ENCODE peak calls at places on chromosomes 6 and 20, in four cellular contexts. One of them, this sample, is unnamed.

GRCh38 chr6:107820571-107821261 is 3.4 kb downstream of the SCML4 start:
- DNase-seq in stimulated activated CD4-positive, alpha-beta T cell treated with anti-CD3 and anti-CD28 coated beads, TNF-alpha, amount 100 ng/mL, for 48 hours: no peak
- DNase-seq in activated naive CD8-positive, alpha-beta T cell treated with anti-CD3 and anti-CD28 coated beads, Interleukin-2, amount 10 ng/mL, durations not matched to agents 7 days and 5 days: peak; percentile 48
- DNase-seq in HTR-8/SVneo: no peak
- DNase-seq in this sample: peak; percentile 57

GRCh38 chr20:62946918-62947317 is 5.6 kb upstream of the SLC17A9 start:
- DNase-seq in HTR-8/SVneo: no peak
- DNase-seq in stimulated activated CD4-positive, alpha-beta T cell treated with anti-CD3 and anti-CD28 coated beads, TNF-alpha, amount 100 ng/mL, for 48 hours: no peak
- DNase-seq in activated naive CD8-positive, alpha-beta T cell treated with anti-CD3 and anti-CD28 coated beads, Interleukin-2, amount 10 ng/mL, durations not matched to agents 7 days and 5 days: peak; percentile 5
- DNase-seq in this sample: no peak

GRCh38 chr6:166351715-166352285 is 9.5 kb upstream of the SFT2D1 start:
- DNase-seq in activated naive CD8-positive, alpha-beta T cell treated with anti-CD3 and anti-CD28 coated beads, Interleukin-2, amount 10 ng/mL, durations not matched to agents 7 days and 5 days: no peak
- DNase-seq in stimulated activated CD4-positive, alpha-beta T cell treated with anti-CD3 and anti-CD28 coated beads, TNF-alpha, amount 100 ng/mL, for 48 hours: no peak
- DNase-seq in HTR-8/SVneo: no peak
- DNase-seq in this sample: peak; percentile 65

GRCh38 chr6:135837735-135838449 is 13.6 kb upstream of the PDE7B start:
- DNase-seq in stimulated activated CD4-positive, alpha-beta T cell treated with anti-CD3 and anti-CD28 coated beads, TNF-alpha, amount 100 ng/mL, for 48 hours: no peak
- DNase-seq in activated naive CD8-positive, alpha-beta T cell treated with anti-CD3 and anti-CD28 coated beads, Interleukin-2, amount 10 ng/mL, durations not matched to agents 7 days and 5 days: no peak
- DNase-seq in HTR-8/SVneo: no peak
- DNase-seq in this sample: no peak

GRCh38 chr6:143842468-143842901 is 653 bp upstream of the LTV1 start:
- DNase-seq in activated naive CD8-positive, alpha-beta T cell treated with anti-CD3 and anti-CD28 coated beads, Interleukin-2, amount 10 ng/mL, durations not matched to agents 7 days and 5 days: no peak
- DNase-seq in HTR-8/SVneo: no peak
- DNase-seq in stimulated activated CD4-positive, alpha-beta T cell treated with anti-CD3 and anti-CD28 coated beads, TNF-alpha, amount 100 ng/mL, for 48 hours: no peak
- DNase-seq in this sample: no peak

GRCh38 chr6:169289671-169290408 is 36.2 kb upstream of the THBS2 start:
- DNase-seq in stimulated activated CD4-positive, alpha-beta T cell treated with anti-CD3 and anti-CD28 coated beads, TNF-alpha, amount 100 ng/mL, for 48 hours: no peak
- DNase-seq in activated naive CD8-positive, alpha-beta T cell treated with anti-CD3 and anti-CD28 coated beads, Interleukin-2, amount 10 ng/mL, durations not matched to agents 7 days and 5 days: no peak
- DNase-seq in HTR-8/SVneo: no peak
- DNase-seq in this sample: no peak

GRCh38 chr6:159107451-159108260 is 61.5 kb upstream of the FNDC1 start:
- DNase-seq in stimulated activated CD4-positive, alpha-beta T cell treated with anti-CD3 and anti-CD28 coated beads, TNF-alpha, amount 100 ng/mL, for 48 hours: no peak
- DNase-seq in activated naive CD8-positive, alpha-beta T cell treated with anti-CD3 and anti-CD28 coated beads, Interleukin-2, amount 10 ng/mL, durations not matched to agents 7 days and 5 days: peak; percentile 67
- DNase-seq in HTR-8/SVneo: no peak
- DNase-seq in this sample: peak; percentile 81

GRCh38 chr6:126723541-126724170 is 383.7 kb downstream of the CENPW start:
- DNase-seq in HTR-8/SVneo: no peak
- DNase-seq in stimulated activated CD4-positive, alpha-beta T cell treated with anti-CD3 and anti-CD28 coated beads, TNF-alpha, amount 100 ng/mL, for 48 hours: no peak
- DNase-seq in activated naive CD8-positive, alpha-beta T cell treated with anti-CD3 and anti-CD28 coated beads, Interleukin-2, amount 10 ng/mL, durations not matched to agents 7 days and 5 days: no peak
- DNase-seq in this sample: no peak

GRCh38 chr6:168162366-168162765 is 83.4 kb upstream of the FRMD1 start:
- DNase-seq in activated naive CD8-positive, alpha-beta T cell treated with anti-CD3 and anti-CD28 coated beads, Interleukin-2, amount 10 ng/mL, durations not matched to agents 7 days and 5 days: no peak
- DNase-seq in stimulated activated CD4-positive, alpha-beta T cell treated with anti-CD3 and anti-CD28 coated beads, TNF-alpha, amount 100 ng/mL, for 48 hours: no peak
- DNase-seq in HTR-8/SVneo: no peak
- DNase-seq in this sample: peak; percentile 14

GRCh38 chr6:11212625-11213024 is 19.8 kb downstream of the NEDD9 start:
- DNase-seq in HTR-8/SVneo: peak; percentile 37
- DNase-seq in activated naive CD8-positive, alpha-beta T cell treated with anti-CD3 and anti-CD28 coated beads, Interleukin-2, amount 10 ng/mL, durations not matched to agents 7 days and 5 days: no peak
- DNase-seq in stimulated activated CD4-positive, alpha-beta T cell treated with anti-CD3 and anti-CD28 coated beads, TNF-alpha, amount 100 ng/mL, for 48 hours: no peak
- DNase-seq in this sample: no peak

GRCh38 chr6:15400572-15401004 is 154.7 kb downstream of the JARID2 start:
- DNase-seq in HTR-8/SVneo: no peak
- DNase-seq in activated naive CD8-positive, alpha-beta T cell treated with anti-CD3 and anti-CD28 coated beads, Interleukin-2, amount 10 ng/mL, durations not matched to agents 7 days and 5 days: peak; percentile 54
- DNase-seq in stimulated activated CD4-positive, alpha-beta T cell treated with anti-CD3 and anti-CD28 coated beads, TNF-alpha, amount 100 ng/mL, for 48 hours: no peak
- DNase-seq in this sample: peak; percentile 62

GRCh38 chr6:5173862-5174643 is 86.7 kb downstream of the LYRM4 start:
- DNase-seq in activated naive CD8-positive, alpha-beta T cell treated with anti-CD3 and anti-CD28 coated beads, Interleukin-2, amount 10 ng/mL, durations not matched to agents 7 days and 5 days: peak; percentile 39
- DNase-seq in HTR-8/SVneo: no peak
- DNase-seq in stimulated activated CD4-positive, alpha-beta T cell treated with anti-CD3 and anti-CD28 coated beads, TNF-alpha, amount 100 ng/mL, for 48 hours: peak; percentile 13
- DNase-seq in this sample: no peak

GRCh38 chr6:134676307-134677281 is 273.3 kb downstream of the ALDH8A1 start:
- DNase-seq in activated naive CD8-positive, alpha-beta T cell treated with anti-CD3 and anti-CD28 coated beads, Interleukin-2, amount 10 ng/mL, durations not matched to agents 7 days and 5 days: no peak
- DNase-seq in HTR-8/SVneo: no peak
- DNase-seq in stimulated activated CD4-positive, alpha-beta T cell treated with anti-CD3 and anti-CD28 coated beads, TNF-alpha, amount 100 ng/mL, for 48 hours: no peak
- DNase-seq in this sample: peak; percentile 58

GRCh38 chr20:9838378-9839295 is at the start of gene PAK5:
- DNase-seq in HTR-8/SVneo: peak; percentile 5
- DNase-seq in stimulated activated CD4-positive, alpha-beta T cell treated with anti-CD3 and anti-CD28 coated beads, TNF-alpha, amount 100 ng/mL, for 48 hours: no peak
- DNase-seq in activated naive CD8-positive, alpha-beta T cell treated with anti-CD3 and anti-CD28 coated beads, Interleukin-2, amount 10 ng/mL, durations not matched to agents 7 days and 5 days: no peak
- DNase-seq in this sample: peak; percentile 83

GRCh38 chr6:161353208-161353613 is 79.3 kb upstream of the AGPAT4 start:
- DNase-seq in HTR-8/SVneo: no peak
- DNase-seq in stimulated activated CD4-positive, alpha-beta T cell treated with anti-CD3 and anti-CD28 coated beads, TNF-alpha, amount 100 ng/mL, for 48 hours: no peak
- DNase-seq in activated naive CD8-positive, alpha-beta T cell treated with anti-CD3 and anti-CD28 coated beads, Interleukin-2, amount 10 ng/mL, durations not matched to agents 7 days and 5 days: no peak
- DNase-seq in this sample: no peak

GRCh38 chr6:17179246-17180073 is 77.6 kb downstream of the STMND1 start:
- DNase-seq in activated naive CD8-positive, alpha-beta T cell treated with anti-CD3 and anti-CD28 coated beads, Interleukin-2, amount 10 ng/mL, durations not matched to agents 7 days and 5 days: no peak
- DNase-seq in HTR-8/SVneo: no peak
- DNase-seq in stimulated activated CD4-positive, alpha-beta T cell treated with anti-CD3 and anti-CD28 coated beads, TNF-alpha, amount 100 ng/mL, for 48 hours: no peak
- DNase-seq in this sample: no peak

GRCh38 chr6:144718431-144718830 is 433.3 kb downstream of the UTRN start:
- DNase-seq in stimulated activated CD4-positive, alpha-beta T cell treated with anti-CD3 and anti-CD28 coated beads, TNF-alpha, amount 100 ng/mL, for 48 hours: no peak
- DNase-seq in activated naive CD8-positive, alpha-beta T cell treated with anti-CD3 and anti-CD28 coated beads, Interleukin-2, amount 10 ng/mL, durations not matched to agents 7 days and 5 days: no peak
- DNase-seq in HTR-8/SVneo: peak; percentile 4
- DNase-seq in this sample: no peak

GRCh38 chr6:137746264-137746663 is 120.8 kb upstream of the TNFAIP3 start:
- DNase-seq in stimulated activated CD4-positive, alpha-beta T cell treated with anti-CD3 and anti-CD28 coated beads, TNF-alpha, amount 100 ng/mL, for 48 hours: no peak
- DNase-seq in HTR-8/SVneo: no peak
- DNase-seq in activated naive CD8-positive, alpha-beta T cell treated with anti-CD3 and anti-CD28 coated beads, Interleukin-2, amount 10 ng/mL, durations not matched to agents 7 days and 5 days: no peak
- DNase-seq in this sample: no peak

GRCh38 chr6:157317129-157317814 is 6.0 kb downstream of the TMEM242 start:
- DNase-seq in stimulated activated CD4-positive, alpha-beta T cell treated with anti-CD3 and anti-CD28 coated beads, TNF-alpha, amount 100 ng/mL, for 48 hours: no peak
- DNase-seq in activated naive CD8-positive, alpha-beta T cell treated with anti-CD3 and anti-CD28 coated beads, Interleukin-2, amount 10 ng/mL, durations not matched to agents 7 days and 5 days: no peak
- DNase-seq in HTR-8/SVneo: peak; percentile 69
- DNase-seq in this sample: no peak

GRCh38 chr6:79077680-79078056 is 386 bp downstream of the PHIP start:
- DNase-seq in HTR-8/SVneo: peak; percentile 13
- DNase-seq in stimulated activated CD4-positive, alpha-beta T cell treated with anti-CD3 and anti-CD28 coated beads, TNF-alpha, amount 100 ng/mL, for 48 hours: no peak
- DNase-seq in activated naive CD8-positive, alpha-beta T cell treated with anti-CD3 and anti-CD28 coated beads, Interleukin-2, amount 10 ng/mL, durations not matched to agents 7 days and 5 days: no peak
- DNase-seq in this sample: peak; percentile 64

GRCh38 chr6:33314515-33314942 is 651 bp upstream of the TAPBP start:
- DNase-seq in activated naive CD8-positive, alpha-beta T cell treated with anti-CD3 and anti-CD28 coated beads, Interleukin-2, amount 10 ng/mL, durations not matched to agents 7 days and 5 days: peak; percentile 61
- DNase-seq in stimulated activated CD4-positive, alpha-beta T cell treated with anti-CD3 and anti-CD28 coated beads, TNF-alpha, amount 100 ng/mL, for 48 hours: peak; percentile 48
- DNase-seq in HTR-8/SVneo: no peak
- DNase-seq in this sample: peak; percentile 57

GRCh38 chr6:52537001-52537753 is 39.7 kb downstream of the TRAM2 start:
- DNase-seq in stimulated activated CD4-positive, alpha-beta T cell treated with anti-CD3 and anti-CD28 coated beads, TNF-alpha, amount 100 ng/mL, for 48 hours: no peak
- DNase-seq in HTR-8/SVneo: no peak
- DNase-seq in activated naive CD8-positive, alpha-beta T cell treated with anti-CD3 and anti-CD28 coated beads, Interleukin-2, amount 10 ng/mL, durations not matched to agents 7 days and 5 days: no peak
- DNase-seq in this sample: no peak

GRCh38 chr20:62010551-62011402 is 54.9 kb downstream of the TAF4 start:
- DNase-seq in activated naive CD8-positive, alpha-beta T cell treated with anti-CD3 and anti-CD28 coated beads, Interleukin-2, amount 10 ng/mL, durations not matched to agents 7 days and 5 days: peak; percentile 52
- DNase-seq in HTR-8/SVneo: peak; percentile 94
- DNase-seq in stimulated activated CD4-positive, alpha-beta T cell treated with anti-CD3 and anti-CD28 coated beads, TNF-alpha, amount 100 ng/mL, for 48 hours: peak; percentile 38
- DNase-seq in this sample: peak; percentile 21

GRCh38 chr6:74991573-74992332 is 214.1 kb downstream of the COL12A1 start:
- DNase-seq in activated naive CD8-positive, alpha-beta T cell treated with anti-CD3 and anti-CD28 coated beads, Interleukin-2, amount 10 ng/mL, durations not matched to agents 7 days and 5 days: no peak
- DNase-seq in stimulated activated CD4-positive, alpha-beta T cell treated with anti-CD3 and anti-CD28 coated beads, TNF-alpha, amount 100 ng/mL, for 48 hours: no peak
- DNase-seq in HTR-8/SVneo: no peak
- DNase-seq in this sample: no peak

GRCh38 chr20:48819813-48820648 is 7.8 kb downstream of the PREX1 start:
- DNase-seq in activated naive CD8-positive, alpha-beta T cell treated with anti-CD3 and anti-CD28 coated beads, Interleukin-2, amount 10 ng/mL, durations not matched to agents 7 days and 5 days: no peak
- DNase-seq in stimulated activated CD4-positive, alpha-beta T cell treated with anti-CD3 and anti-CD28 coated beads, TNF-alpha, amount 100 ng/mL, for 48 hours: no peak
- DNase-seq in HTR-8/SVneo: no peak
- DNase-seq in this sample: no peak

GRCh38 chr20:24701027-24701426 is 231.6 kb downstream of the SYNDIG1 start:
- DNase-seq in stimulated activated CD4-positive, alpha-beta T cell treated with anti-CD3 and anti-CD28 coated beads, TNF-alpha, amount 100 ng/mL, for 48 hours: no peak
- DNase-seq in activated naive CD8-positive, alpha-beta T cell treated with anti-CD3 and anti-CD28 coated beads, Interleukin-2, amount 10 ng/mL, durations not matched to agents 7 days and 5 days: no peak
- DNase-seq in HTR-8/SVneo: no peak
- DNase-seq in this sample: no peak

GRCh38 chr6:111972714-111973678 is 80.9 kb upstream of the CCN6 start:
- DNase-seq in activated naive CD8-positive, alpha-beta T cell treated with anti-CD3 and anti-CD28 coated beads, Interleukin-2, amount 10 ng/mL, durations not matched to agents 7 days and 5 days: no peak
- DNase-seq in stimulated activated CD4-positive, alpha-beta T cell treated with anti-CD3 and anti-CD28 coated beads, TNF-alpha, amount 100 ng/mL, for 48 hours: no peak
- DNase-seq in HTR-8/SVneo: peak; percentile 55
- DNase-seq in this sample: peak; percentile 27